ENCODE peak calls at places on chromosomes 4 and X, in eight cellular contexts. P, J, N, R, S, V, L and Z are unnamed samples.

GRCh38 chr4:22508376-22508775 is 7.5 kb downstream of the ADGRA3 start:
- DNase-seq in R (no peak), S (no peak), P (no peak), V (no peak), J (no peak), L (no peak), N (no peak), Z (no peak)

GRCh38 chrX:16586371-16587112 is 63.4 kb upstream of the S100G start:
- DNase-seq in S (no peak), P (no peak), R (no peak), N (no peak), L (no peak), V (no peak), J (no peak), Z (no peak)

GRCh38 chrX:9610774-9611392 is 146.0 kb downstream of the TBL1X start:
- DNase-seq in L (no peak), J (no peak), N (no peak), P (no peak), R (peak; percentile 40), V (no peak), S (no peak), Z (no peak)

GRCh38 chrX:147376601-147377387 is 534.9 kb upstream of the FMR1 start:
- DNase-seq in N (no peak), R (no peak), P (no peak), S (no peak), L (no peak), J (peak; percentile 4), V (no peak), Z (peak; percentile 4)

GRCh38 chr4:47839259-47839658 is 1.4 kb upstream of the CORIN start:
- DNase-seq in L (no peak), S (no peak), N (peak; percentile 6), J (no peak), P (peak; percentile 67), V (no peak), R (no peak), Z (no peak)

GRCh38 chr4:166165829-166166420 is 292.9 kb downstream of the TLL1 start:
- DNase-seq in L (no peak), J (peak; percentile 55), S (no peak), R (peak; percentile 68), N (peak; percentile 63), P (peak; percentile 41), V (no peak), Z (no peak)

GRCh38 chrX:51568586-51568985 is 50.1 kb downstream of the CENPVL3 start:
- DNase-seq in P (no peak), L (no peak), R (peak; percentile 72), J (no peak), S (no peak), V (no peak), N (no peak), Z (no peak)

GRCh38 chr4:105896461-105896939 is 1.2 kb downstream of the NPNT start:
- DNase-seq in S (no peak), P (peak; percentile 33), R (no peak), J (no peak), V (peak; percentile 83), L (no peak), N (no peak), Z (no peak)

GRCh38 chr4:70915048-70915815 is 13.1 kb downstream of the MOB1B start:
- DNase-seq in L (no peak), R (no peak), S (no peak), N (no peak), J (no peak), V (no peak), P (no peak), Z (no peak)

GRCh38 chr4:54232151-54232688 is 3.1 kb downstream of the PDGFRA start:
- DNase-seq in J (peak; percentile 35), L (no peak), N (no peak), V (no peak), R (no peak), P (no peak), S (no peak), Z (no peak)

GRCh38 chr4:134027931-134028330 is 173.7 kb downstream of the PABPC4L start:
- DNase-seq in L (no peak), R (peak; percentile 82), V (no peak), P (no peak), J (no peak), S (no peak), N (no peak), Z (no peak)

GRCh38 chr4:80113615-80114014 is 40.6 kb upstream of the ANTXR2 start:
- DNase-seq in S (no peak), R (no peak), J (no peak), L (no peak), V (no peak), N (no peak), P (no peak), Z (no peak)

GRCh38 chrX:152915541-152916241 is 17.8 kb downstream of the ZNF185 start:
- DNase-seq in S (no peak), P (peak; percentile 77), R (peak; percentile 53), L (no peak), J (no peak), V (no peak), N (peak; percentile 83), Z (no peak)

GRCh38 chr4:150070464-150071170 is 7.6 kb upstream of the DCLK2 start:
- DNase-seq in S (no peak), V (no peak), N (peak; percentile 21), L (no peak), J (no peak), R (no peak), P (no peak), Z (no peak)

GRCh38 chr4:72744103-72744725 is 175.2 kb upstream of the ADAMTS3 start:
- DNase-seq in P (no peak), J (no peak), N (no peak), R (peak; percentile 58), L (no peak), S (no peak), V (no peak), Z (no peak)

GRCh38 chr4:3825530-3825929 is 59.3 kb downstream of the ADRA2C start:
- DNase-seq in L (no peak), R (no peak), S (no peak), J (no peak), N (no peak), V (peak; percentile 75), P (no peak), Z (peak; percentile 42)

GRCh38 chr4:171612907-171613306 is 200.3 kb upstream of the GALNTL6 start:
- DNase-seq in P (no peak), J (no peak), V (no peak), S (no peak), N (no peak), R (no peak), L (no peak), Z (no peak)

GRCh38 chr4:127379499-127379898 is 253.3 kb upstream of the INTU start:
- DNase-seq in V (no peak), N (no peak), S (no peak), L (no peak), R (no peak), J (no peak), P (no peak), Z (no peak)

GRCh38 chr4:57943672-57944071 is 833.5 kb upstream of the IGFBP7 start:
- DNase-seq in L (no peak), N (no peak), R (peak; percentile 3), V (peak; percentile 49), S (no peak), P (no peak), J (no peak), Z (peak; percentile 27)

GRCh38 chr4:48493485-48494100 is 3.5 kb downstream of the ZAR1 start:
- DNase-seq in P (no peak), L (no peak), S (no peak), N (no peak), V (no peak), J (no peak), R (no peak), Z (no peak)

GRCh38 chr4:70564033-70564432 is 28.0 kb upstream of the AMBN start:
- DNase-seq in R (no peak), L (no peak), P (no peak), S (no peak), N (no peak), J (peak; percentile 77), V (no peak), Z (no peak)

GRCh38 chrX:70353524-70353923 is 63.6 kb downstream of the KIF4A start:
- DNase-seq in J (no peak), N (no peak), R (no peak), V (no peak), L (no peak), S (no peak), P (no peak), Z (no peak)

GRCh38 chrX:130378008-130378669 is 7.3 kb downstream of the GPR119 start:
- DNase-seq in J (no peak), R (no peak), N (no peak), V (no peak), P (no peak), S (no peak), L (no peak), Z (no peak)

GRCh38 chr4:7243609-7244342 is 51.4 kb downstream of the SORCS2 start:
- DNase-seq in P (no peak), N (no peak), S (no peak), R (no peak), V (peak; percentile 74), L (no peak), J (no peak), Z (no peak)

GRCh38 chr4:100147198-100147597 is 43.1 kb downstream of the DDIT4L start:
- DNase-seq in L (no peak), S (no peak), J (no peak), R (no peak), N (no peak), V (no peak), P (no peak), Z (no peak)

GRCh38 chrX:140439455-140439854 is 65.4 kb downstream of the SOX3 start:
- DNase-seq in J (peak; percentile 30), V (peak; percentile 61), R (no peak), L (no peak), S (no peak), P (no peak), N (no peak), Z (peak; percentile 49)

GRCh38 chrX:24100713-24101112 is 46.0 kb downstream of the EIF2S3 start:
- DNase-seq in J (no peak), L (no peak), R (no peak), S (no peak), N (no peak), P (no peak), V (no peak), Z (no peak)

GRCh38 chr4:139537292-139537691 is 18.7 kb downstream of the SETD7 start:
- DNase-seq in S (no peak), P (no peak), J (no peak), V (no peak), L (no peak), N (no peak), R (no peak), Z (no peak)

GRCh38 chrX:68938244-68939004 is 109.6 kb downstream of the EFNB1 start:
- DNase-seq in S (peak; percentile 77), P (no peak), N (no peak), J (no peak), R (peak; percentile 76), L (no peak), V (no peak), Z (no peak)

GRCh38 chrX:8879750-8880149 is 78.6 kb upstream of the FAM9A start:
- DNase-seq in R (no peak), S (no peak), V (no peak), J (no peak), L (no peak), P (peak; percentile 8), N (peak; percentile 15), Z (peak; percentile 24)

GRCh38 chr4:92234393-92235176 is 69.2 kb upstream of the GRID2 start:
- DNase-seq in P (no peak), L (no peak), S (no peak), R (peak; percentile 96), V (no peak), N (no peak), J (no peak), Z (no peak)

GRCh38 chr4:3672465-3672831 is 93.7 kb upstream of the ADRA2C start:
- DNase-seq in R (no peak), S (peak; percentile 12), P (no peak), V (no peak), N (no peak), L (no peak), J (no peak), Z (peak; percentile 17)

GRCh38 chr4:96698891-96699290 is 859.0 kb downstream of the PDHA2 start:
- DNase-seq in V (no peak), P (no peak), J (no peak), S (no peak), N (no peak), L (no peak), R (no peak), Z (no peak)

GRCh38 chr4:183576701-183577100 is 71.8 kb downstream of the ING2 start:
- DNase-seq in L (no peak), S (no peak), R (no peak), V (no peak), P (no peak), N (no peak), J (no peak), Z (no peak)